ENCODE peak calls at places on chromosome 5, in four cellular contexts. U is Panc1, G is mucosa of descending colon, B is HepG2. I is an unnamed sample.
A peak's percentile ranks its signal among the peaks of the same experiment; 100 is the strongest.

GRCh38 chr5:111134080-111134479 is 41.9 kb downstream of the WDR36 start:
- DNase-seq in B (no peak), G (no peak), U (no peak), I (no peak)

GRCh38 chr5:95093211-95093610 is 191.7 kb downstream of the MCTP1 start:
- DNase-seq in G (no peak), U (no peak), B (no peak), I (no peak)

GRCh38 chr5:94072116-94072515 is 330.7 kb upstream of the POU5F2 start:
- DNase-seq in G (no peak), U (no peak), B (no peak), I (no peak)

GRCh38 chr5:176737001-176737745 is 73.2 kb upstream of the UNC5A start:
- DNase-seq in B (no peak), U (no peak), G (no peak), I (no peak)

GRCh38 chr5:177553671-177554429 is 513 bp downstream of the FAM193B start:
- DNase-seq in B (no peak), U (no peak), G (peak; percentile 53), I (peak; percentile 81)

GRCh38 chr5:25850581-25850980 is 1187.8 kb downstream of the CDH9 start:
- DNase-seq in B (no peak), U (no peak), G (no peak), I (no peak)

GRCh38 chr5:6158974-6159863 is 219.1 kb downstream of the MED10 start:
- DNase-seq in G (no peak), U (peak; percentile 79), B (peak; percentile 12), I (no peak)

GRCh38 chr5:120062515-120062917 is 401.6 kb upstream of the PRR16 start:
- DNase-seq in G (no peak), U (no peak), B (no peak), I (no peak)

GRCh38 chr5:114412509-114413171 is 50.8 kb downstream of the KCNN2 start:
- DNase-seq in U (no peak), B (no peak), G (no peak), I (no peak)

GRCh38 chr5:173718469-173718868 is 102.0 kb upstream of the BOD1 start:
- DNase-seq in U (no peak), B (no peak), G (no peak), I (no peak)

GRCh38 chr5:56696900-56697299 is 118.4 kb upstream of the MAP3K1 start:
- DNase-seq in G (no peak), B (no peak), U (no peak), I (no peak)

GRCh38 chr5:142862585-142862984 is 92.4 kb downstream of the ARHGAP26 start:
- DNase-seq in G (no peak), U (no peak), B (no peak), I (no peak)

GRCh38 chr5:133456933-133457402 is 155.4 kb downstream of the FSTL4 start:
- DNase-seq in U (no peak), G (no peak), B (peak; percentile 19), I (no peak)

GRCh38 chr5:150632305-150633160 is 7.9 kb upstream of the SYNPO start:
- DNase-seq in B (no peak), G (no peak), U (no peak), I (no peak)

GRCh38 chr5:26568316-26568715 is 470.1 kb downstream of the CDH9 start:
- DNase-seq in U (no peak), B (no peak), G (no peak), I (no peak)

GRCh38 chr5:144142030-144142825 is 28.2 kb downstream of the YIPF5 start:
- DNase-seq in B (peak; percentile 23), G (no peak), U (peak; percentile 36), I (peak; percentile 56)

GRCh38 chr5:140988036-140988997 is 22.0 kb downstream of the PCDHAC2 start:
- DNase-seq in G (no peak), B (no peak), U (no peak), I (no peak)

GRCh38 chr5:126508962-126509279 is 85.7 kb downstream of the GRAMD2B start:
- DNase-seq in B (no peak), U (no peak), G (no peak), I (no peak)

GRCh38 chr5:178241688-178242231 is 9.2 kb upstream of the PHYKPL start:
- DNase-seq in B (no peak), U (no peak), G (no peak), I (no peak)

GRCh38 chr5:133932441-133933168 is 35.8 kb downstream of the C5orf15 start:
- DNase-seq in U (no peak), G (peak; percentile 9), B (no peak), I (no peak)

GRCh38 chr5:84403773-84404172 is 19.1 kb upstream of the EDIL3 start:
- DNase-seq in B (no peak), G (no peak), U (peak; percentile 45), I (no peak)

GRCh38 chr5:171242521-171242920 is 66.5 kb upstream of the TLX3 start:
- DNase-seq in B (no peak), U (no peak), G (no peak), I (no peak)

GRCh38 chr5:66307647-66308257 is 163.7 kb downstream of the SREK1 start:
- DNase-seq in B (peak; percentile 61), U (peak; percentile 46), G (peak; percentile 32), I (peak; percentile 72)

GRCh38 chr5:16616536-16617271 is at the start of gene RETREG1:
- DNase-seq in U (no peak), B (no peak), G (peak; percentile 81), I (peak; percentile 59)

GRCh38 chr5:425714-426113 is 17.3 kb upstream of the EXOC3 start:
- DNase-seq in B (no peak), U (no peak), G (no peak), I (no peak)

GRCh38 chr5:154749496-154749895 is 5.7 kb upstream of the LARP1 start:
- DNase-seq in U (no peak), G (no peak), B (no peak), I (no peak)

GRCh38 chr5:115460476-115460875 is 84.1 kb downstream of the FEM1C start:
- DNase-seq in B (no peak), G (no peak), U (peak; percentile 60), I (peak; percentile 27)

GRCh38 chr5:55333017-55333416 is 25.2 kb downstream of the MTREX start:
- DNase-seq in B (no peak), G (no peak), U (no peak), I (no peak)

GRCh38 chr5:132506094-132506692 is 15.6 kb upstream of the IRF1 start:
- DNase-seq in G (peak; percentile 61), U (no peak), B (peak; percentile 41), I (peak; percentile 63)

GRCh38 chr5:147617191-147617606 is 107.3 kb upstream of the DPYSL3 start:
- DNase-seq in U (no peak), G (no peak), B (no peak), I (no peak)

GRCh38 chr5:5017827-5018559 is 122.1 kb upstream of the ADAMTS16 start:
- DNase-seq in U (no peak), B (no peak), G (no peak), I (no peak)

GRCh38 chr5:101068298-101068697 is 165.2 kb upstream of the ST8SIA4 start:
- DNase-seq in B (no peak), U (no peak), G (no peak), I (no peak)

DNA sequence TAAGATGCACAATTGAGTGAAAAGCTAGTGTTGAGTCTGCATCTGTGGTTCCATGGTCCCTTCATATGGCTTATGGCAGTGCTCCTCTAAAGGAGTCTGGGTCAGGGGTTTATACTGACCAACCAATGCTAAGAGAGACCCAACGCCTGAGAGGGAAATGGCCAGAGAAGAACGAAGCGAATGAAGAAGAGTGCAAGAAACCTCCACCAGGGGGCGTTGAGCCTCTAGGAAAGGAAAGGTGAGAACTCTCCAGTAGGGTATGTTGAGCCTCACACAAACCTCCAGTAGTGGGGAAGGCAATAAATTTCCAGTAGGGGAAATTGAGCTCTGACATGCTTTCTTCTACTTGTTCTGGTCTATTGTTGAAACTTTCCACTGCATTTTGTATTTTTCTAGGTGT is 470.6 kb downstream of the PRDM9 start:
- DNase-seq in B (peak; percentile 25), U (no peak), G (peak; percentile 15), I (no peak)
- TF ChIP-seq CTCF in B (no peak), U (no peak), G (no peak), I (no peak)

GRCh38 chr5:90793183-90793582 is 234.6 kb downstream of the ADGRV1 start:
- DNase-seq in U (no peak), G (no peak), B (no peak), I (no peak)
- TF ChIP-seq CTCF in U (peak; percentile 15), G (no peak), B (no peak), I (no peak)

GRCh38 chr5:78320461-78320860 is 26.0 kb upstream of the AP3B1 start:
- DNase-seq in G (peak; percentile 28), B (peak; percentile 15), U (no peak), I (peak; percentile 18)
- TF ChIP-seq CTCF in G (no peak), B (peak; percentile 55), U (peak; percentile 71), I (peak; percentile 22)

DNA sequence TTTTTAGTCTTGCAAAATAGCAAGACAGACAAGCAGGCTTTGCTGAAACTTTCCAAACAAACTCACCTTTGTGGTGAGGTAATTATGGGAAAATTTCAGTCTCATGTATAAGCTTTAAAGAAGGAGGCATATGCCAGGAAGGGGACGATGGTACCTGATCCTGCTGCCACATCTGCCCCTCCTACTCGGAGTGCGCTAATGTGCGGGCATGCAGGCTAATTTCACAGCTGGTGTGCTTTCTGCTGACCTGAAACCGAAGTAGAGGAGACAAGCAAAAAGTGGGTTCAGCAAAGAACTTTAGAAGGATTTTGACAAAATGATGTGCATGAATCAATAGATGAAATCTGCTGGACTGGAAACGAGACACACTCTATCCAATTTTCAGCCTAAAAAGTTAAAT is 117.1 kb upstream of the IRX4 start:
- DNase-seq in B (no peak), U (no peak), G (no peak), I (no peak)
- TF ChIP-seq CTCF in B (no peak), U (no peak), G (no peak), I (no peak)

DNA sequence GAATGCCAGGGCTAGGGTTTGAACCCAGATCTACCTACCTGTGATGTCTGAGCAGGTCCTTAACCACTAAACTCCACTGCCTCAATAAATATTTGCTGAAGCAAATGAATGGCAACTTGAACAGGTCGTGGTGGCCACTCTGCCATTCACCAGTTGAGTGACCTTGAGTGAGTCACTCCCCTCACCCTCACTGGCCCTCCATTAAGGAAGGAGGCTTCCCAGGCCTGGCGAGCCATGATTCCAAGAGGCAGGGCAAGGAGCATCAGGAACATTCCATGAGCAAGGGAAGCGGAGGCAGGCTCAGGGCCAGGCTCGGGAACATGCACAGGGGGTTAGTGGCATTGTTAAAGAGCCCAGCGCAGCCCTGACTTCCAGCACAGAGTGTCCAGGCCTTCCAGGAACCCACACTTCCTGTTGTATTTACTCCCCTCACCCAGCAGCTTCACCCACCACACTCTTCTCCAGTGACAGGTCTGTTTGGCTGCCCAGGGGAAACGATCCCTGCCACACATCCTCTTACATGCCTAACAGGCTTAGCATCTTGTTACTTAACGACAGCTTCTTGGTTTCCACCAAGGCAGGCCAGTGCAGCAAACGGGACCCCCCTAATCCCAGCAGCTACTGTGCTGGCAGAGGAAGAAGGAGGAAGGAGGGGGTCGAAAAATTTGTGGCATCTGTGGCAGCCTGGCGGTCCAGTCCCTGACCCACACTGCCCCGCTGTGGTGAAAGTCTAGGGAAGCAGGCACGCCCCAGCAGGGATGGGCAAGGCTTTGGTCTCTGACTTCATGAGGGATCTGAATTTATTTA is 43.7 kb upstream of the TTC1 start:
- DNase-seq in G (peak; percentile 64), B (peak; percentile 20), U (no peak), I (no peak)
- TF ChIP-seq CTCF in G (peak; percentile 56), B (peak; percentile 61), U (peak; percentile 83), I (peak; percentile 53)

I was measured in GM20000.